ENCODE peak calls at places on chromosomes 13 and 19, in seven cellular contexts. Q, G, J, C, L, A and N are unnamed samples.

GRCh38 chr19:23909222-23909621 is 5.5 kb upstream of the ZNF726 start:
- DNase-seq in Q (no peak), G (no peak), J (no peak), C (no peak), L (no peak), A (no peak), N (no peak)

GRCh38 chr13:45847554-45848224 is 3.9 kb downstream of the SIAH3 start:
- DNase-seq in Q (peak), G (peak), J (no peak), C (peak), L (peak), A (peak), N (peak)

GRCh38 chr19:29418106-29418684 is 107.6 kb upstream of the VSTM2B start:
- DNase-seq in Q (no peak), G (no peak), J (no peak), C (no peak), L (no peak), A (no peak), N (no peak)

GRCh38 chr13:50359779-50360178 is 344.5 kb downstream of the KCNRG start:
- DNase-seq in Q (no peak), G (no peak), J (no peak), C (no peak), L (peak), A (no peak), N (no peak)

GRCh38 chr19:45440259-45440638 is 16.5 kb upstream of the ERCC1 start:
- DNase-seq in Q (no peak), G (no peak), J (no peak), C (no peak), L (no peak), A (no peak), N (no peak)

GRCh38 chr19:12784871-12785430 is 6.3 kb upstream of the JUNB start:
- DNase-seq in Q (peak), G (no peak), J (no peak), C (no peak), L (peak), A (peak), N (peak)

GRCh38 chr13:62747152-62747551 is 1331.5 kb upstream of the PCDH20 start:
- DNase-seq in Q (no peak), G (no peak), J (no peak), C (no peak), L (no peak), A (no peak), N (no peak)

GRCh38 chr19:2722541-2723344 is 1.6 kb upstream of the DIRAS1 start:
- DNase-seq in Q (no peak), G (no peak), J (no peak), C (no peak), L (no peak), A (no peak), N (no peak)

GRCh38 chr19:19530423-19530804 is 1.7 kb downstream of the YJEFN3 start:
- DNase-seq in Q (no peak), G (no peak), J (no peak), C (no peak), L (no peak), A (no peak), N (no peak)

GRCh38 chr13:79655509-79655908 is 174.6 kb downstream of the NDFIP2 start:
- DNase-seq in Q (no peak), G (no peak), J (no peak), C (no peak), L (no peak), A (no peak), N (no peak)

GRCh38 chr19:5693195-5694166 is 3.4 kb downstream of the RPL36 start:
- DNase-seq in Q (peak), G (no peak), J (no peak), C (no peak), L (peak), A (no peak), N (no peak)

GRCh38 chr13:92463134-92463533 is 763.5 kb upstream of the GPC6 start:
- DNase-seq in Q (no peak), G (no peak), J (peak), C (peak), L (no peak), A (peak), N (no peak)

GRCh38 chr19:23203841-23204344 is 46.3 kb downstream of the ZNF724 start:
- DNase-seq in Q (no peak), G (no peak), J (no peak), C (no peak), L (no peak), A (no peak), N (no peak)

GRCh38 chr19:35715981-35716734 is 1.6 kb upstream of the KMT2B start:
- DNase-seq in Q (peak), G (no peak), J (no peak), C (peak), L (peak), A (peak), N (no peak)

GRCh38 chr19:42563352-42564210 is 31.1 kb downstream of the CEACAM8 start:
- DNase-seq in Q (peak), G (no peak), J (no peak), C (peak), L (peak), A (peak), N (no peak)

GRCh38 chr19:47749326-47749725 is 4.0 kb downstream of the NOP53 start:
- DNase-seq in Q (no peak), G (no peak), J (no peak), C (no peak), L (no peak), A (no peak), N (no peak)

GRCh38 chr19:48777139-48777538 is 21.8 kb downstream of the FGF21 start:
- DNase-seq in Q (no peak), G (no peak), J (no peak), C (no peak), L (no peak), A (no peak), N (no peak)

GRCh38 chr13:56953965-56954364 is 186.8 kb upstream of the PRR20A start:
- DNase-seq in Q (no peak), G (no peak), J (no peak), C (no peak), L (no peak), A (no peak), N (no peak)

GRCh38 chr13:97658556-97658955 is 224.6 kb downstream of the RAP2A start:
- DNase-seq in Q (no peak), G (no peak), J (no peak), C (no peak), L (no peak), A (no peak), N (no peak)

GRCh38 chr13:77437267-77437666 is 98.2 kb upstream of the SCEL start:
- DNase-seq in Q (no peak), G (no peak), J (no peak), C (no peak), L (no peak), A (no peak), N (no peak)

GRCh38 chr13:100129605-100130004 is 40.7 kb downstream of the PCCA start:
- DNase-seq in Q (no peak), G (no peak), J (no peak), C (no peak), L (no peak), A (no peak), N (no peak)

GRCh38 chr13:113414335-113414734 is 39.0 kb downstream of the ADPRHL1 start:
- DNase-seq in Q (no peak), G (no peak), J (no peak), C (no peak), L (no peak), A (no peak), N (no peak)

GRCh38 chr13:48304132-48304876 is 753 bp downstream of the RB1 start:
- DNase-seq in Q (peak), G (no peak), J (no peak), C (peak), L (peak), A (peak), N (no peak)

GRCh38 chr19:18388328-18389094 is 2.6 kb downstream of the GDF15 start:
- DNase-seq in Q (peak), G (peak), J (peak), C (peak), L (peak), A (peak), N (peak)

GRCh38 chr13:26280295-26280694 is 26.4 kb downstream of the CDK8 start:
- DNase-seq in Q (no peak), G (no peak), J (no peak), C (no peak), L (no peak), A (no peak), N (no peak)

GRCh38 chr13:28559636-28560259 is 64.8 kb upstream of the FLT1 start:
- DNase-seq in Q (no peak), G (no peak), J (no peak), C (peak), L (no peak), A (no peak), N (no peak)

GRCh38 chr13:23868521-23868920 is 20.7 kb downstream of the MIPEP start:
- DNase-seq in Q (no peak), G (no peak), J (no peak), C (no peak), L (no peak), A (no peak), N (no peak)

GRCh38 chr19:30645946-30646577 is 273.9 kb downstream of the ZNF536 start:
- DNase-seq in Q (no peak), G (no peak), J (no peak), C (no peak), L (no peak), A (no peak), N (no peak)

GRCh38 chr13:57314897-57315520 is 148.0 kb downstream of the PRR20E start:
- DNase-seq in Q (no peak), G (no peak), J (no peak), C (no peak), L (no peak), A (no peak), N (no peak)

GRCh38 chr13:79780240-79780639 is 299.3 kb downstream of the NDFIP2 start:
- DNase-seq in Q (no peak), G (no peak), J (no peak), C (no peak), L (no peak), A (no peak), N (no peak)

GRCh38 chr13:82506805-82507404 is 1375.4 kb downstream of the SLITRK1 start:
- DNase-seq in Q (no peak), G (no peak), J (no peak), C (no peak), L (no peak), A (no peak), N (no peak)

GRCh38 chr19:16620584-16620983 is 7.4 kb downstream of the MED26 start:
- DNase-seq in Q (no peak), G (no peak), J (no peak), C (no peak), L (no peak), A (no peak), N (no peak)

GRCh38 chr19:49514151-49514550 is 1.7 kb downstream of the FCGRT start:
- DNase-seq in Q (no peak), G (no peak), J (no peak), C (peak), L (no peak), A (no peak), N (no peak)

GRCh38 chr13:47835470-47836228 is 165.4 kb downstream of the SUCLA2 start:
- DNase-seq in Q (no peak), G (no peak), J (no peak), C (no peak), L (no peak), A (no peak), N (no peak)

GRCh38 chr19:22783651-22784050 is 300 bp downstream of the ZNF99 start:
- DNase-seq in Q (no peak), G (no peak), J (no peak), C (no peak), L (no peak), A (no peak), N (no peak)